ENCODE peak calls at places on chromosomes 2 and 18, in ten cellular contexts. Y, X, V, U, F, E, H, W, Q and M are unnamed samples.
A peak's percentile ranks its signal among the peaks of the same experiment; 100 is the strongest.

GRCh38 chr2:46179037-46179621 is 118.1 kb upstream of the EPAS1 start:
- DNase-seq in Q (peak; percentile 70), Y (peak; percentile 66), E (peak; percentile 79), U (peak; percentile 86), H (no peak), W (no peak), X (peak; percentile 87), F (no peak), V (peak; percentile 88), M (peak; percentile 78)

GRCh38 chr2:237412646-237413292 is 1.2 kb downstream of the COL6A3 start:
- DNase-seq in W (no peak), H (no peak), Q (no peak), V (no peak), X (no peak), U (no peak), Y (no peak), F (no peak), E (peak; percentile 56), M (no peak)

GRCh38 chr2:206113148-206113547 is 27.2 kb upstream of the INO80D start:
- DNase-seq in Y (peak; percentile 47), E (no peak), X (no peak), H (no peak), U (no peak), W (no peak), F (no peak), V (no peak), Q (no peak), M (peak; percentile 52)

GRCh38 chr2:67057901-67058703 is 339.0 kb upstream of the ETAA1 start:
- DNase-seq in Y (peak; percentile 49), U (no peak), X (peak; percentile 13), W (no peak), H (no peak), F (no peak), V (no peak), Q (no peak), E (peak; percentile 61), M (no peak)

GRCh38 chr18:36089001-36089400 is 21.6 kb upstream of the RPRD1A start:
- DNase-seq in U (no peak), X (no peak), Q (no peak), F (no peak), V (no peak), W (no peak), H (no peak), Y (peak; percentile 87), E (no peak), M (no peak)

GRCh38 chr2:68837861-68838341 is 33.3 kb downstream of the BMP10 start:
- DNase-seq in U (no peak), F (no peak), Y (no peak), E (no peak), W (no peak), V (no peak), Q (no peak), H (no peak), X (peak; percentile 47), M (no peak)

GRCh38 chr2:20562540-20563225 is 88.2 kb downstream of the HS1BP3 start:
- DNase-seq in X (no peak), F (no peak), Q (no peak), H (peak; percentile 74), U (no peak), V (no peak), Y (no peak), W (no peak), E (no peak), M (peak; percentile 44)

GRCh38 chr2:141468746-141469145 is 662.1 kb downstream of the LRP1B start:
- DNase-seq in Q (no peak), V (no peak), X (no peak), F (no peak), E (no peak), Y (peak; percentile 22), W (no peak), U (peak; percentile 38), H (peak; percentile 32), M (no peak)

GRCh38 chr2:16090650-16091575 is 150.6 kb downstream of the MYCN start:
- DNase-seq in E (no peak), F (no peak), W (no peak), U (no peak), Q (no peak), V (no peak), Y (no peak), H (no peak), X (no peak), M (no peak)

DNA sequence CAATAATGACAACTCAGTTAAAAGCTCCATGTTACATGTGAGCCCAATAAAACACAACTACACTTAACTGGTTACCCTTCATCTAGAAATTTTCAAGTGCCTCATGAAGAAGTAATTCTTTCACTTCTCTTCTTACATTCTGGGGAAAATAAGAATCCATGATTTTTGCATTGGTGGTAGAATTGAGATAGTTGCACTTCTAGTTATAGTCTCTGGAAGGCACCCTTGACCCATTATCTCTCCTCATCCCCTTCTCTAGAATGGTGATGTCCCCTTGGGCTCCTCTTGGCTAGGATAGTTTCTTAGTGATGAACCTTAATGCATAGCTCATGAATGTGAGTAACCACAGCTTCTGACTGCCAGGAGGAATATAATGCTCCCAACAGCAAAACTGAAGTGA is 3.6 kb downstream of the LGALSL start:
- DNase-seq in W (no peak), X (no peak), Y (no peak), F (no peak), H (no peak), U (no peak), Q (no peak), E (no peak), V (no peak), M (peak; percentile 39)
- TF ChIP-seq CTCF in W (no peak), X (no peak), Y (no peak), F (no peak), H (no peak), U (no peak), Q (no peak), E (no peak), V (no peak), M (no peak)

DNA sequence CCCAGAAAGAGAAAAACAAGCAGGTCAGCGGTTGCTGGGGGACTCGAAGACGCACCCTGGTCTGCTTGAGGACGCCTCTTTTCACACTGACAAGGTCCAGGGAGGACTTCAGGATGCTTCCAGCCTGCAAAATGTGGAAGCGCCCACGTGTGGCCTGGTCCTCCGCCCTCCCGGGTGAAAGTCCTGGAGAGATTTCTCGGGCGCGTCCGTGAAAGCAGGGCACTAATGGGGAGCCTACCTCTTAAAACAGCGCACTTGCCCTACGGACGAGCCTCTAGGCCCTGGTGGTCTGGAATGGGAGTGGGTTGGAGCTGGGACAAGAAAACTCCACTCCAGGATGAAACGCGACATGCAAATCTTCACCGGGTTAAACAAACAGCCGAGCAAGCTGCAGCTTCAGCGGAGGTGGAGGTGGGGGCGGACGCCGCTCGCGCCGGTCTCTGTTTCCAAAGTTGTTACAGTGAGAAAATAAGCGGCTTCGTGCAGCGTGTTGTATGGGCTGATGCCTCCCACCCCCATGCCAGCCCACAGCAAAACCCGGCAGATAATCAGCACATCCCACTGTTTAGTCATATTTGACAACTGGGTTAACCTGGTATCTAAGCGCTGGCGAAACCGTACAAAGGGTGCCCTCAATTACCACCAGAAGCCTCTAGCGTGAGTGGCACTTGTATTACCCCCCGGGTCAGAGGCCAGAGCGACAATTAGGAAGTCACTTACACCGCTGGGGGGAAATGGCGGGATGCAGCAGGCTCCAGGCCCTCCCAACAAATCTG is 1.1 kb upstream of the SP9 start:
- DNase-seq in U (no peak), Q (no peak), X (no peak), E (no peak), Y (no peak), V (no peak), W (no peak), F (no peak), H (peak; percentile 54), M (no peak)
- H3K4me3 ChIP-seq in U (peak overlapping the region; percentile 14), Q (no peak overlapping the region), X (no peak overlapping the region), E (no peak overlapping the region), Y (no peak overlapping the region), V (no peak overlapping the region), W (no peak overlapping the region), F (no peak overlapping the region), H (peak overlapping the region; percentile 37), M (no peak overlapping the region)

DNA sequence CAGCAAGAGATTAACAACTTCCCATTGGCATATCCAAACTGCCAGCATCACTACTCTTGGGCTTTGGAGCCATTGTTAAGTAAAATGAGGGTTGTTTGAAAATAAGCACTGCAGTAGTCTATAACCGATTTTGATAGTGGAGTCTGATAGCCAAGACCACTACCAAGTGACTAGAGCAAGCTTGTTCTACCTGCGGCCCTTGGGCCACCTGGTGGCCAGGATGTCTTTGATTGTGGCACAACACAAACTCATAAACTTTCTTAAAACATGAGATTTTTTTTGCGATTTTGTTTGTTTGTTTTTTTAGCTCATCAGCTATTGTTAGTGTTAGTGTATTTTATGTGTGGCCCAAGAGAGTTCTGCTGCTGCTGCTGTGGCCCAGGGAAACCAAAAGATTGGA is 11.0 kb downstream of the UBE2E3 start:
- DNase-seq in X (no peak), Q (no peak), W (no peak), Y (no peak), U (no peak), F (no peak), V (no peak), E (no peak), H (no peak), M (no peak)
- TF ChIP-seq CTCF in X (no peak), Q (peak; percentile 10), W (no peak), Y (peak; percentile 9), U (peak; percentile 36), F (no peak), V (no peak), E (no peak), H (peak; percentile 13), M (peak; percentile 4)

GRCh38 chr2:29242621-29243375 is 127.6 kb downstream of the CLIP4 start:
- DNase-seq in U (no peak), H (no peak), V (no peak), F (no peak), Q (no peak), W (no peak), Y (no peak), E (no peak), X (no peak), M (no peak)
- H3K4me3 ChIP-seq in U (no peak overlapping the region), H (no peak overlapping the region), V (no peak overlapping the region), F (no peak overlapping the region), Q (no peak overlapping the region), W (no peak overlapping the region), Y (no peak overlapping the region), E (no peak overlapping the region), X (no peak overlapping the region), M (no peak overlapping the region)

GRCh38 chr2:121006783-121007489 is 271.3 kb downstream of the GLI2 start:
- DNase-seq in U (no peak), E (no peak), W (no peak), Q (no peak), X (no peak), H (no peak), F (no peak), V (no peak), Y (no peak), M (no peak)

GRCh38 chr2:121010998-121011397 is 274.0 kb downstream of the TFCP2L1 start:
- DNase-seq in Y (no peak), H (no peak), F (no peak), U (no peak), X (no peak), E (no peak), Q (no peak), W (no peak), V (no peak), M (no peak)

GRCh38 chr2:121007490-121007853 is 271.8 kb downstream of the GLI2 start:
- DNase-seq in Y (no peak), Q (no peak), X (no peak), H (no peak), E (no peak), V (no peak), U (no peak), W (no peak), F (no peak), M (no peak)

GRCh38 chr2:121005512-121005911 is 269.8 kb downstream of the GLI2 start:
- DNase-seq in Q (no peak), V (no peak), F (no peak), U (no peak), Y (no peak), W (no peak), E (no peak), H (no peak), X (no peak), M (no peak)

GRCh38 chr2:121008978-121009377 is 273.3 kb downstream of the GLI2 start:
- DNase-seq in Q (no peak), F (no peak), H (peak; percentile 49), V (no peak), Y (no peak), E (no peak), W (no peak), U (peak; percentile 6), X (no peak), M (no peak)
- TF ChIP-seq CTCF in Q (no peak), F (peak; percentile 38), H (peak; percentile 52), V (no peak), Y (peak; percentile 36), E (no peak), W (no peak), U (peak; percentile 63), X (peak; percentile 29), M (peak; percentile 37)